ENCODE peak calls at places on chromosomes 4 and X, in five cellular contexts. One of them, this sample, is unnamed.

GRCh38 chr4:73259552-73260140 is 1.0 kb upstream of the ANKRD17 start:
- DNase-seq in effector memory CD8-positive, alpha-beta T cell: no peak
- DNase-seq in fibroblast of lung: peak
- DNase-seq in GM20000: peak
- DNase-seq in NCI-H1092: peak
- DNase-seq in this sample: no peak

GRCh38 chr4:46386570-46386969 is 3.4 kb downstream of the GABRA2 start:
- DNase-seq in effector memory CD8-positive, alpha-beta T cell: no peak
- DNase-seq in fibroblast of lung: no peak
- DNase-seq in GM20000: no peak
- DNase-seq in NCI-H1092: no peak
- DNase-seq in this sample: no peak

GRCh38 chrX:112368371-112368770 is 285.8 kb upstream of the TRPC5 start:
- DNase-seq in effector memory CD8-positive, alpha-beta T cell: no peak
- DNase-seq in fibroblast of lung: no peak
- DNase-seq in GM20000: no peak
- DNase-seq in NCI-H1092: no peak
- DNase-seq in this sample: no peak

GRCh38 chr4:55912249-55912648 is 36.5 kb upstream of the CEP135 start:
- DNase-seq in effector memory CD8-positive, alpha-beta T cell: no peak
- DNase-seq in fibroblast of lung: no peak
- DNase-seq in GM20000: no peak
- DNase-seq in NCI-H1092: no peak
- DNase-seq in this sample: no peak

GRCh38 chr4:75737398-75737797 is 13.0 kb downstream of the USO1 start:
- DNase-seq in effector memory CD8-positive, alpha-beta T cell: no peak
- DNase-seq in fibroblast of lung: no peak
- DNase-seq in GM20000: no peak
- DNase-seq in NCI-H1092: no peak
- DNase-seq in this sample: no peak

GRCh38 chrX:15493118-15494082 is at the start of gene PIR:
- DNase-seq in effector memory CD8-positive, alpha-beta T cell: no peak
- DNase-seq in fibroblast of lung: peak
- DNase-seq in GM20000: peak
- DNase-seq in NCI-H1092: peak
- DNase-seq in this sample: peak

GRCh38 chr4:1559896-1560650 is 124.0 kb downstream of the FAM53A start:
- DNase-seq in effector memory CD8-positive, alpha-beta T cell: no peak
- DNase-seq in fibroblast of lung: no peak
- DNase-seq in GM20000: no peak
- DNase-seq in NCI-H1092: no peak
- DNase-seq in this sample: no peak

GRCh38 chr4:183380901-183381300 is 58.7 kb upstream of the CLDN24 start:
- DNase-seq in effector memory CD8-positive, alpha-beta T cell: no peak
- DNase-seq in fibroblast of lung: no peak
- DNase-seq in GM20000: no peak
- DNase-seq in NCI-H1092: no peak
- DNase-seq in this sample: no peak

GRCh38 chrX:117969782-117970181 is 146.8 kb downstream of the KLHL13 start:
- DNase-seq in effector memory CD8-positive, alpha-beta T cell: no peak
- DNase-seq in fibroblast of lung: no peak
- DNase-seq in GM20000: no peak
- DNase-seq in NCI-H1092: no peak
- DNase-seq in this sample: no peak

GRCh38 chr4:8915201-8916200 is 43.9 kb upstream of the HMX1 start:
- DNase-seq in effector memory CD8-positive, alpha-beta T cell: no peak
- DNase-seq in fibroblast of lung: no peak
- DNase-seq in GM20000: peak
- DNase-seq in NCI-H1092: no peak
- DNase-seq in this sample: no peak

GRCh38 chr4:38562751-38563198 is 101.2 kb upstream of the KLF3 start:
- DNase-seq in effector memory CD8-positive, alpha-beta T cell: no peak
- DNase-seq in fibroblast of lung: no peak
- DNase-seq in GM20000: no peak
- DNase-seq in NCI-H1092: no peak
- DNase-seq in this sample: peak

GRCh38 chr4:47914219-47914925 is at the start of gene NFXL1:
- DNase-seq in effector memory CD8-positive, alpha-beta T cell: peak
- DNase-seq in fibroblast of lung: peak
- DNase-seq in GM20000: peak
- DNase-seq in NCI-H1092: peak
- DNase-seq in this sample: peak

GRCh38 chr4:11543710-11544109 is 115.0 kb upstream of the HS3ST1 start:
- DNase-seq in effector memory CD8-positive, alpha-beta T cell: no peak
- DNase-seq in fibroblast of lung: peak
- DNase-seq in GM20000: no peak
- DNase-seq in NCI-H1092: no peak
- DNase-seq in this sample: no peak

GRCh38 chr4:104758574-104758973 is 263.9 kb upstream of the CXXC4 start:
- DNase-seq in effector memory CD8-positive, alpha-beta T cell: no peak
- DNase-seq in fibroblast of lung: no peak
- DNase-seq in GM20000: no peak
- DNase-seq in NCI-H1092: no peak
- DNase-seq in this sample: no peak

GRCh38 chrX:48786825-48787538 is 592 bp downstream of the GATA1 start:
- DNase-seq in effector memory CD8-positive, alpha-beta T cell: no peak
- DNase-seq in fibroblast of lung: no peak
- DNase-seq in GM20000: no peak
- DNase-seq in NCI-H1092: no peak
- DNase-seq in this sample: no peak

GRCh38 chr4:81460115-81460836 is 11.4 kb downstream of the RASGEF1B start:
- DNase-seq in effector memory CD8-positive, alpha-beta T cell: no peak
- DNase-seq in fibroblast of lung: no peak
- DNase-seq in GM20000: no peak
- DNase-seq in NCI-H1092: no peak
- DNase-seq in this sample: peak

GRCh38 chr4:10243856-10244255 is 127.3 kb upstream of the WDR1 start:
- DNase-seq in effector memory CD8-positive, alpha-beta T cell: no peak
- DNase-seq in fibroblast of lung: no peak
- DNase-seq in GM20000: no peak
- DNase-seq in NCI-H1092: no peak
- DNase-seq in this sample: no peak